ENCODE peak calls at places on chromosome 12, in five cellular contexts. H is cardiac muscle cell, A is AG04450, R is IMR-90, Z is GM12865. X is an unnamed sample.
A peak's percentile ranks its signal among the peaks of the same experiment; 100 is the strongest.

GRCh38 chr12:130160711-130161231 is 1.5 kb upstream of the FZD10 start:
- DNase-seq in Z (no peak), R (no peak), H (no peak), A (no peak), X (no peak)

GRCh38 chr12:118120579-118121363 is 15.2 kb upstream of the PEBP1 start:
- DNase-seq in H (peak; percentile 81), Z (peak; percentile 82), A (peak; percentile 44), R (peak; percentile 61), X (peak; percentile 68)

GRCh38 chr12:78483767-78484315 is 380.7 kb upstream of the SYT1 start:
- DNase-seq in H (no peak), R (no peak), Z (no peak), A (no peak), X (no peak)

GRCh38 chr12:42145197-42145549 is 499 bp upstream of the GXYLT1 start:
- DNase-seq in A (no peak), H (no peak), Z (peak; percentile 33), R (peak; percentile 11), X (peak; percentile 36)

GRCh38 chr12:14395059-14395778 is 29.7 kb downstream of the ATF7IP start:
- DNase-seq in H (no peak), A (no peak), Z (peak; percentile 62), R (no peak), X (no peak)

GRCh38 chr12:104641862-104642261 is 185.1 kb downstream of the CHST11 start:
- DNase-seq in H (no peak), R (no peak), A (no peak), Z (peak; percentile 88), X (no peak)

GRCh38 chr12:49336645-49337584 is at the start of gene C1QL4:
- DNase-seq in H (peak; percentile 75), A (no peak), Z (peak; percentile 77), R (peak; percentile 52), X (peak; percentile 87)

GRCh38 chr12:120115692-120116442 is 686 bp downstream of the RAB35 start:
- DNase-seq in A (no peak), R (peak; percentile 26), Z (peak; percentile 73), H (peak; percentile 39), X (peak; percentile 51)

GRCh38 chr12:82818276-82819035 is 131.8 kb downstream of the TMTC2 start:
- DNase-seq in Z (no peak), R (peak; percentile 6), H (no peak), A (no peak), X (no peak)

GRCh38 chr12:112353389-112353788 is 28.8 kb downstream of the HECTD4 start:
- DNase-seq in H (peak; percentile 10), Z (peak; percentile 37), A (no peak), R (peak; percentile 44), X (no peak)

DNA sequence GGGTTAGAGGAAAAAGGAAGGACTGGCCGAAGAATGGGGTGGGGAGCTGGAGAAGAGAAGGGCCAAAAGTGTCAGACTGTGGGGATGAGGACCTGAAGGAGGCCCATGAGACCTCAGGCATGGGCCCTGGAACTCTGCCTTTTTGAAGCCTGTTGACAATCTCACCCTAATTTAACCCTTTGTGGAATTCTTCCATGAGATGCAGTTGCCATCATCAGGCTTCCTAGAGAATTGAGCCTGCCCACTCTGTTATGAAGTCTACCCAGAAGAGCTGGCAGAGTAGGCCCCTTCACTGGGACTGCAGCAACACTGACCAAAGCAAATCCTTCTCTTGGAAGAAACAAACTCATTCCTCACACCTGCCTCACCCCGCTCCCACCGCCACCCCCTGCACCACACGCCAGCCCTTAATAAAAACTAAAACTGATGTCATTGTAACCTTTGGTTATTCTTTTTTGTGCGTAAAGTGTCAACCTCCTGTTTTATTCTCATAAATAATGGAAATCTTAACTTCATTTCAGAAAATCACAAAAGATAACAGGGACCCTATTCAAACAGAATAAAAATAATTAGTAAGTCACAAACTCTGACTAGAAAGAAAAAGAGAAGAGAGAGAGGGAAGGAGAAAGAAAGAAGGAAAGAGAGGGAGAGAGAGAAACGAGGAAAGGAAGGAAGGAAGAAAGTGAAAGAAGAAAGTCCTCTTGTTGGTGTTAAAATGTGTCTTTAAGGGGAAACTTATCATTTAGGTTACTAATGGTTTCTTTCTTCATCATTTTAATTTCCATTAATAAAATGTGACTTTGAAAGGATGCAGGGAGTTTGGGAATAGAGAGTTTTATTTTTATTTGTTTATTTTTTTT is 61.3 kb downstream of the CRADD start:
- DNase-seq in A (no peak), Z (no peak), R (no peak), H (no peak), X (no peak)
- TF ChIP-seq CTCF in A (no peak), Z (no peak), R (no peak), H (no peak), X (no peak)

GRCh38 chr12:46663297-46663696 is 162.5 kb downstream of the SLC38A4 start:
- DNase-seq in A (no peak), Z (no peak), R (no peak), H (no peak), X (no peak)
- H3K4me3 ChIP-seq in A (no peak overlapping the region), Z (no peak overlapping the region), R (no peak overlapping the region), H (no peak overlapping the region), X (no peak overlapping the region)

GRCh38 chr12:45388545-45388944 is 172.7 kb downstream of the ANO6 start:
- DNase-seq in H (peak; percentile 75), R (peak; percentile 58), Z (no peak), A (peak; percentile 30), X (peak; percentile 49)
- TF ChIP-seq CTCF in H (peak; percentile 78), R (peak; percentile 79), Z (peak; percentile 29), A (peak; percentile 90), X (peak; percentile 59)

GRCh38 chr12:76738824-76739579 is 24.9 kb upstream of the ZDHHC17 start:
- DNase-seq in Z (no peak), H (no peak), A (no peak), R (no peak), X (no peak)
- H3K4me3 ChIP-seq in Z (no peak overlapping the region), H (no peak overlapping the region), A (no peak overlapping the region), R (no peak overlapping the region), X (no peak overlapping the region)

GRCh38 chr12:4830568-4830967 is 79.1 kb upstream of the KCNA1 start:
- DNase-seq in H (peak; percentile 35), Z (no peak), A (no peak), R (no peak), X (no peak)

GRCh38 chr12:4829793-4830162 is 79.9 kb upstream of the KCNA1 start:
- DNase-seq in A (no peak), H (no peak), R (no peak), Z (peak; percentile 11), X (no peak)

GRCh38 chr12:4826909-4827308 is 82.8 kb upstream of the KCNA1 start:
- DNase-seq in R (no peak), A (no peak), H (no peak), Z (no peak), X (no peak)

GRCh38 chr12:4828176-4828575 is 81.5 kb upstream of the KCNA1 start:
- DNase-seq in A (no peak), Z (no peak), R (no peak), H (no peak), X (no peak)

GRCh38 chr12:4829161-4829792 is 80.4 kb upstream of the KCNA1 start:
- DNase-seq in A (no peak), R (no peak), H (no peak), Z (peak; percentile 83), X (no peak)
- TF ChIP-seq CTCF in A (no peak), R (no peak), H (no peak), Z (no peak), X (no peak)

X was measured in Caco-2.